ENCODE peak calls at places on chromosomes 3 and 15, in nine cellular contexts. R, S, J, G, X, Y, Q, D and L are unnamed samples.

GRCh38 chr3:141379250-141379872 is 11.1 kb downstream of the ZBTB38 start:
- DNase-seq in R (no peak), S (no peak), J (no peak), G (no peak), X (no peak), Y (no peak), Q (no peak), D (no peak), L (no peak)

GRCh38 chr3:129512595-129512994 is 15.8 kb upstream of the RHO start:
- DNase-seq in R (no peak), S (no peak), J (no peak), G (no peak), X (no peak), Y (no peak), Q (no peak), D (peak; percentile 59), L (no peak)

GRCh38 chr3:187518616-187519015 is 150.4 kb downstream of the RTP4 start:
- DNase-seq in R (no peak), S (no peak), J (no peak), G (no peak), X (no peak), Y (no peak), Q (no peak), D (no peak), L (no peak)

GRCh38 chr3:81666502-81667121 is 94.8 kb downstream of the GBE1 start:
- DNase-seq in R (peak; percentile 60), S (no peak), J (no peak), G (peak; percentile 14), X (no peak), Y (no peak), Q (no peak), D (no peak), L (no peak)

GRCh38 chr3:98574157-98574556 is 19.3 kb downstream of the CPOX start:
- DNase-seq in R (no peak), S (no peak), J (no peak), G (no peak), X (no peak), Y (no peak), Q (no peak), D (no peak), L (no peak)

GRCh38 chr3:101072299-101072698 is 79.1 kb upstream of the ABI3BP start:
- DNase-seq in R (peak; percentile 94), S (no peak), J (no peak), G (no peak), X (no peak), Y (no peak), Q (no peak), D (no peak), L (peak; percentile 46)

GRCh38 chr15:39580630-39581500 is at the start of gene THBS1:
- DNase-seq in R (peak; percentile 98), S (peak; percentile 88), J (peak; percentile 70), G (peak; percentile 71), X (peak; percentile 92), Y (peak; percentile 98), Q (peak; percentile 8), D (peak; percentile 82), L (peak; percentile 78)

GRCh38 chr15:51759557-51760070 is 8.2 kb downstream of the TMOD2 start:
- DNase-seq in R (no peak), S (no peak), J (no peak), G (no peak), X (peak; percentile 41), Y (no peak), Q (peak; percentile 61), D (no peak), L (no peak)

GRCh38 chr15:51697150-51697549 is 15.8 kb downstream of the SCG3 start:
- DNase-seq in R (no peak), S (no peak), J (no peak), G (no peak), X (no peak), Y (no peak), Q (no peak), D (no peak), L (no peak)

GRCh38 chr3:46970391-46971091 is 6.0 kb downstream of the CCDC12 start:
- DNase-seq in R (no peak), S (no peak), J (peak; percentile 40), G (no peak), X (no peak), Y (no peak), Q (no peak), D (no peak), L (no peak)

GRCh38 chr3:17861476-17861875 is 119.0 kb upstream of the TBC1D5 start:
- DNase-seq in R (no peak), S (no peak), J (no peak), G (no peak), X (no peak), Y (no peak), Q (no peak), D (no peak), L (no peak)

GRCh38 chr3:30604091-30604490 is 2.3 kb upstream of the TGFBR2 start:
- DNase-seq in R (no peak), S (no peak), J (no peak), G (no peak), X (no peak), Y (no peak), Q (peak; percentile 39), D (no peak), L (no peak)

GRCh38 chr3:136992091-136992490 is 34.3 kb downstream of the IL20RB start:
- DNase-seq in R (no peak), S (no peak), J (no peak), G (no peak), X (no peak), Y (no peak), Q (no peak), D (no peak), L (no peak)

GRCh38 chr3:126683506-126683905 is 20.5 kb upstream of the CHCHD6 start:
- DNase-seq in R (no peak), S (no peak), J (no peak), G (peak; percentile 68), X (no peak), Y (no peak), Q (no peak), D (no peak), L (no peak)

GRCh38 chr3:11651900-11652299 is 8.2 kb upstream of the VGLL4 start:
- DNase-seq in R (peak; percentile 62), S (no peak), J (no peak), G (peak; percentile 43), X (no peak), Y (no peak), Q (no peak), D (no peak), L (no peak)

GRCh38 chr3:52429779-52430415 is 15.0 kb downstream of the SEMA3G start:
- DNase-seq in R (peak; percentile 98), S (no peak), J (no peak), G (peak; percentile 23), X (no peak), Y (no peak), Q (no peak), D (peak; percentile 38), L (no peak)

GRCh38 chr3:198079771-198080520 is 119.9 kb downstream of the LMLN start:
- DNase-seq in R (no peak), S (peak; percentile 9), J (no peak), G (no peak), X (peak; percentile 9), Y (no peak), Q (peak; percentile 53), D (no peak), L (peak; percentile 4)

GRCh38 chr3:166274996-166275395 is 437.8 kb upstream of the BCHE start:
- DNase-seq in R (no peak), S (no peak), J (no peak), G (no peak), X (no peak), Y (no peak), Q (no peak), D (no peak), L (no peak)

DNA sequence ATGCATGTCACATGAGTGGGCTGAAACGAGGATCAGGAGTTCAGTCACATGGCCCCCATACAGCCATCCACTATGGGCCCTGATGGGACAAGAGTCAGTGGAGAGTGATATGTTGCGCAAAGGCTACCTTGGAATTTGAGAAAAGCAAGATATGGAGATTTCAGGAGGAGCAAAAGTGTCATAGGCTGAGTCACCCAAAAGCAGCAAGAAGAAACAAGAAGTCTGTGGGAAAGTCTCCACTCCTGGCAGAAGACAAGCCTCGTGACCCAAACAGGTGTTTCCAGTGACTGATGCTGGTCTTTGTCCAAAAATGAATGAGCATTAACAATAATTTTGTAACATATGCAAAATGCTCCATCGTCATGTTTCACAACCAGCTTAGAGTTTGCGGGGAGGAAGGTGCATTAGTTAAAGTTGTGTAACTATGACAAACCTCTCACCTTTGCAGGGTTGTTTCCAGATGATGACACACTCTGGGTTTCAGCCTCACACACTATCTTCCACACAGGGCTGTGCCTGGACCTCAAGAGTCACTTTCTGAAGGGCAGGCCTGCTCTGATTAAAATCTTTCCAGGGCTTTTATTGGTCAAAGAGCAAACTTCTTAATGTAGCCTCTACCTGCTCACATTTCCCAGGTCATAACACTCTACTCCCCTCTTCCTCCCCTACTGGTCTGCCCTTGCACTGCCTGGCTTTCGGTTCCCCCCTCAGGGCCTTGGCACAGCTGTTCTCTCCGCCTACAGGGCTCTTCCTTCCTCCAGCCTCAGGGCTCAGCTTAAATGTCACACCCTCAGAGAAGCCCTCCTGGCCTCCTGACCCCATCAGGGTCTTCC is 3.9 kb upstream of the DNASE1L3 start:
- DNase-seq in R (no peak), S (no peak), J (no peak), G (no peak), X (peak; percentile 24), Y (no peak), Q (peak; percentile 26), D (no peak), L (no peak)
- H3K4me3 ChIP-seq in R (no peak overlapping the region), S (no peak overlapping the region), J (no peak overlapping the region), G (no peak overlapping the region), X (no peak overlapping the region), Y (no peak overlapping the region), Q (no peak overlapping the region), D (no peak overlapping the region), L (no peak overlapping the region)

GRCh38 chr3:39149498-39150169 is 3.8 kb downstream of the CSRNP1 start:
- DNase-seq in R (no peak), S (no peak), J (no peak), G (no peak), X (no peak), Y (no peak), Q (no peak), D (no peak), L (no peak)
- TF ChIP-seq POLR2AphosphoS5 in R (no peak), S (no peak), J (no peak), G (no peak), X (no peak), Y (no peak), Q (no peak), D (no peak), L (no peak)

DNA sequence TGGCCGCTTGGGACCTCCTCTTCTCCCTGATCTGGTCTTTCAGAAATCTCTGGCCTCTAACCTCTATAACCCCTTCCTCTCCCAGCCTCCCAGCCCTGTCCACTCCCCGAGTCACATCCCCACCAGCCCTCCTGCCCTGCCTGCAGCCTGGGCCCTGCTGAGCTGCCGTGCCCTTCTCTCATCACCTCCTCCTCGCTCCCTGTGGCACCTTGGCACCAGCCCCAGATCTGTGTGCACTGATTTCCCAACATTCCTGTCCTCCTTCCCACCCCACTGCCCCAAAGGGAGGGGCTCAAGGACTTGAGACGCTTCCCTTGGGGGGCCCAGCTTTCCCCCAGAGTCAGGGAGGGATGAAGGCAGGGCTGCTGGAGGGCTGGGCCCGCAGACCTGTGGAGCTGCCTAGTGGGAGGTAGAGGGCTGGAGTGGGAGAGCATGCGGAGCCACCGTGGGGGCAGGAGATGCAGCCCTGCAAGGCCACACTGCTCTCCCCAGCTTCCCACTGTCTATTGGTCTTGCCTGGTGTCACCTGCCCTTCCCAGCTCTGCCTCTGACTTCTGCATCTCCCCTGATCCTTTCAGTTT is 42.7 kb downstream of the EXOG start:
- DNase-seq in R (no peak), S (no peak), J (no peak), G (no peak), X (no peak), Y (no peak), Q (no peak), D (no peak), L (no peak)
- H3K4me3 ChIP-seq in R (no peak overlapping the region), S (no peak overlapping the region), J (no peak overlapping the region), G (no peak overlapping the region), X (no peak overlapping the region), Y (no peak overlapping the region), Q (no peak overlapping the region), D (no peak overlapping the region), L (no peak overlapping the region)

GRCh38 chr15:37095197-37095992 is 5.0 kb downstream of the MEIS2 start:
- DNase-seq in R (peak; percentile 58), S (no peak), J (no peak), G (peak; percentile 41), X (no peak), Y (no peak), Q (no peak), D (no peak), L (no peak)
- TF ChIP-seq POLR2AphosphoS5 in R (no peak), S (no peak), J (no peak), G (no peak), X (no peak), Y (peak; percentile 11), Q (no peak), D (no peak), L (no peak)